ENCODE peak calls at places on chromosomes 2 and 18, in seven cellular contexts. U is stimulated activated CD4-positive, alpha-beta T cell treated with anti-CD3 and anti-CD28 coated beads, Interleukin-1b, Interleukin-23, amount 100 ng/mL, for 24 hours; C is Right ventricle myocardium inferior; Y is effector memory CD8-positive, alpha-beta T cell; J is mesothelial cell of epicardium; D is H4; L is T follicular helper cell. V is an unnamed sample.

GRCh38 chr2:10245661-10246060 is 57.0 kb upstream of the HPCAL1 start:
- DNase-seq in Y (no peak), D (no peak), L (no peak), C (no peak), J (no peak), U (no peak), V (no peak)

GRCh38 chr18:62979900-62980299 is 264.6 kb downstream of the PHLPP1 start:
- DNase-seq in C (no peak), D (no peak), U (no peak), L (no peak), Y (no peak), J (no peak), V (no peak)

GRCh38 chr18:44693030-44693784 is 12.5 kb downstream of the SETBP1 start:
- DNase-seq in D (no peak), U (no peak), J (no peak), Y (no peak), C (no peak), L (no peak), V (no peak)

GRCh38 chr18:74898965-74899364 is 301.3 kb downstream of the ZNF407 start:
- DNase-seq in D (peak), J (no peak), U (no peak), Y (no peak), C (no peak), L (no peak), V (no peak)

GRCh38 chr2:237983922-237984321 is 17.1 kb downstream of the UBE2F start:
- DNase-seq in D (no peak), U (no peak), C (no peak), J (no peak), L (no peak), Y (no peak), V (no peak)

GRCh38 chr2:175464311-175464670 is 282.8 kb upstream of the ATP5MC3 start:
- DNase-seq in Y (no peak), D (no peak), C (no peak), J (no peak), U (no peak), L (no peak), V (no peak)

GRCh38 chr2:55763721-55764120 is 70.1 kb upstream of the PNPT1 start:
- DNase-seq in U (no peak), Y (no peak), L (no peak), C (no peak), J (no peak), D (no peak), V (no peak)

GRCh38 chr18:72107647-72108046 is 436.5 kb downstream of the CBLN2 start:
- DNase-seq in Y (no peak), J (no peak), U (no peak), D (peak), L (no peak), C (no peak), V (no peak)

GRCh38 chr2:165469417-165469816 is at the start of gene CSRNP3:
- DNase-seq in L (no peak), U (no peak), Y (no peak), J (peak), D (peak), C (no peak), V (no peak)

GRCh38 chr2:119407430-119408220 is 24.0 kb upstream of the TMEM37 start:
- DNase-seq in J (peak), L (no peak), D (peak), C (no peak), U (no peak), Y (peak), V (peak)

GRCh38 chr2:240917009-240917683 is 11.0 kb downstream of the CROCC2 start:
- DNase-seq in U (no peak), D (no peak), L (no peak), C (peak), J (no peak), Y (no peak), V (no peak)